ENCODE peak calls at places on chromosomes 13 and 19, in four cellular contexts. M is body of pancreas, H is lower leg skin, K is transverse colon. O is an unnamed sample.

GRCh38 chr19:16403151-16403977 is 68.4 kb downstream of the EPS15L1 start:
- DNase-seq in M (no peak), H (no peak), K (no peak), O (no peak)

GRCh38 chr13:100130092-100130491 is 41.2 kb downstream of the PCCA start:
- DNase-seq in K (no peak), M (no peak), H (peak), O (peak)

GRCh38 chr19:49560358-49560900 is 19.9 kb downstream of the NOSIP start:
- DNase-seq in K (peak), M (peak), H (peak), O (no peak)

GRCh38 chr19:31135841-31136240 is 213.4 kb downstream of the TSHZ3 start:
- DNase-seq in K (no peak), H (no peak), M (no peak), O (no peak)

GRCh38 chr19:16621165-16621800 is 6.7 kb downstream of the MED26 start:
- DNase-seq in K (no peak), H (no peak), M (no peak), O (no peak)

GRCh38 chr19:33339016-33339749 is 34.3 kb upstream of the CEBPG start:
- DNase-seq in M (no peak), K (no peak), H (no peak), O (no peak)

GRCh38 chr13:101424381-101425155 is 8.3 kb upstream of the NALCN start:
- DNase-seq in H (no peak), K (no peak), M (peak), O (no peak)

GRCh38 chr19:7742991-7743390 is 4.3 kb downstream of the CD209 start:
- DNase-seq in H (no peak), M (no peak), K (no peak), O (no peak)

GRCh38 chr19:48271531-48272151 is 1.8 kb downstream of the ZNF114 start:
- DNase-seq in K (peak), M (peak), H (peak), O (peak)

GRCh38 chr19:33293255-33294057 is 8.9 kb downstream of the CEBPA start:
- DNase-seq in K (peak), M (peak), H (no peak), O (no peak)

GRCh38 chr13:73625562-73626339 is 508.5 kb downstream of the KLF12 start:
- DNase-seq in K (no peak), H (no peak), M (no peak), O (no peak)

GRCh38 chr13:41916173-41916954 is 44.5 kb downstream of the VWA8 start:
- DNase-seq in K (no peak), M (no peak), H (no peak), O (no peak)

GRCh38 chr13:82867284-82867683 is 1015.0 kb downstream of the SLITRK1 start:
- DNase-seq in K (no peak), H (no peak), M (no peak), O (no peak)

GRCh38 chr13:28575200-28575599 is 80.3 kb upstream of the FLT1 start:
- DNase-seq in H (no peak), K (peak), M (no peak), O (no peak)

GRCh38 chr13:101529419-101529818 is 76.9 kb downstream of the ITGBL1 start:
- DNase-seq in M (no peak), H (peak), K (no peak), O (no peak)

GRCh38 chr13:49308104-49308875 is 60.6 kb downstream of the CDADC1 start:
- DNase-seq in K (peak), M (peak), H (peak), O (peak)

GRCh38 chr13:90868321-90868920 is 479.1 kb upstream of the MIR17HG start:
- DNase-seq in H (no peak), K (no peak), M (peak), O (peak)

GRCh38 chr13:30486230-30487074 is 20.7 kb upstream of the HMGB1 start:
- DNase-seq in M (peak), H (peak), K (peak), O (no peak)

GRCh38 chr13:113672002-113672651 is 5.1 kb downstream of the GRK1 start:
- DNase-seq in K (no peak), H (no peak), M (peak), O (no peak)

DNA sequence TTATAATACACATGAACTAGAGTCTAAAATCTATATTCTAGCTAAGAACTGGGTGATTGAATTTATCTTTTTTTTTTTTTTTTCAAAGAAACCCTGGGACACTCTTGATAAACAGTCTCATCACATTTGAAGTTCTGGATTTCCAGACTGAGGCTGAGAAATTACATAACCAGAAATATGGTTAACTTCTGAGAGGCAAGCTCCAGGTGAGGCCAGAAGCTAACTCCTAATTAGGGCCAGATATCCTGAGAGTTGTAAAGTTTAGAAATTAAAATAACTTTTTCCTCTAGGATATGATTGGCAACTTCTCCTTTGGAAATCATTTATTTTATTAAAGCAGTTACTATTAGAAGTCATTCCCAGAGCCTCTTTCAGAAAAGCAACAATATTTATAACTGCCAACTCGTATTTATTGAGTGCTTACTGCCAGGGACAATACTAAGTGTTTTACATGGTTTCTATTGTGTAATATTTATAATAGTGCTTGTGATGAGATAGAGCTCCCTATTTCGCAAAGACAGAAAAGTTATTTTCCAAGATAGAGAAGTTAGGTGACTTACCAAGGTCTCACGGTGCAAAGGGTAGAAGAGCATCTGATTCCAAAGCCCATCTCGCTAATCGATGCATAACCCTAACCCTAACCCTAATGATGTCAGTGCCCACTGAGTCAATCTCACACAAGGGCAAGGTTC is 187.7 kb downstream of the DCT start:
- DNase-seq in H (no peak), M (no peak), K (no peak), O (no peak)
- TF ChIP-seq POLR2A in H (no peak), M (no peak), K (no peak), O (no peak)

DNA sequence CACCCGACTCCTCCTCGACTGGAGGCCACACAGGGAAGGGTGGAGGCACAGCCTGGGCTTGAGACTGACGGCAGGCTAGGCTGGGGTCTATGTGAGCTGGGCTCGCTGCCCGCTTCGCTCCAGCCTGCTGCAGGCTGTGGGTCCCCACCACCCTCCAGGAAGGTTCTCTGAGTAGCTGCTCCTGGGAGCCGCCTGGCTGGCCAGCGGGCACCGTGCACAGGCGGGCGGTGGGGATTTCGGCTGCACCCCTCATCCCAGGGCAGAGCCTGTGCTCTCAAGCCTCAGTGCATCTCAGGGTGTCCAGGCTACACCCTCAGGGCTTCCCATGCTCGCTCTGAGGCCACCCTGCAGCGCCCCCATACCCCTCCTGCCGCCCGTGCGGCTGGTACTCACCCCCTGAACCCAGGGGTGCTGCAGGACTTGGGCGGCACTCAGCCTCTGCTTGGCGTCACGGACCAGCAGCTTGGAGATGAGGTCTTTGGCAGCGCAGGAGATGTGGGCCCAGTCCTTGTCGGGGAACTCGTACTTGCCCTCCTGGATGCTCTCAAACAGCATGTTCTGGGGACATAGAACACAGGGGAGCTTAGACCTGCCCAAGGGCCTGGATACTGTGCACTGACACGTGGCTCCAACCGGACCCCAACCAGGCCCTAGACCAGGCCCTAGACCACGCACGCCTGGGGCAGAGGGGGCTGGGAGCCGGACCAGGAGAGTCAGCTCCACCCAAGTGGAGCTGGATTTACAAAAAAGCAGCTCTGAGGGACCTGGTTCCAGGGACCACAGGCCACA is 10.2 kb downstream of the MKNK2 start:
- DNase-seq in K (no peak), H (no peak), M (no peak), O (peak)
- TF ChIP-seq POLR2A in K (no peak), H (no peak), M (no peak), O (no peak)

GRCh38 chr19:11100064-11100463 is 10.8 kb downstream of the LDLR start:
- DNase-seq in M (no peak), H (no peak), K (no peak), O (no peak)

GRCh38 chr19:11098861-11099260 is 9.6 kb downstream of the LDLR start:
- DNase-seq in K (no peak), H (no peak), M (no peak), O (no peak)

GRCh38 chr19:11098327-11098726 is 9.1 kb downstream of the LDLR start:
- DNase-seq in H (no peak), M (no peak), K (no peak), O (no peak)

GRCh38 chr19:11094520-11094894 is 5.2 kb downstream of the LDLR start:
- DNase-seq in M (no peak), K (no peak), H (no peak), O (no peak)

GRCh38 chr19:11096210-11096841 is 7.1 kb downstream of the LDLR start:
- DNase-seq in M (no peak), K (peak), H (no peak), O (peak)
- TF ChIP-seq POLR2A in M (no peak), K (no peak), H (no peak), O (peak)

GRCh38 chr19:52397310-52398090 is at the start of gene ZNF528:
- DNase-seq in M (peak), H (peak), K (peak), O (peak)
- TF ChIP-seq POLR2A in M (peak), H (no peak), K (peak), O (peak)

DNA sequence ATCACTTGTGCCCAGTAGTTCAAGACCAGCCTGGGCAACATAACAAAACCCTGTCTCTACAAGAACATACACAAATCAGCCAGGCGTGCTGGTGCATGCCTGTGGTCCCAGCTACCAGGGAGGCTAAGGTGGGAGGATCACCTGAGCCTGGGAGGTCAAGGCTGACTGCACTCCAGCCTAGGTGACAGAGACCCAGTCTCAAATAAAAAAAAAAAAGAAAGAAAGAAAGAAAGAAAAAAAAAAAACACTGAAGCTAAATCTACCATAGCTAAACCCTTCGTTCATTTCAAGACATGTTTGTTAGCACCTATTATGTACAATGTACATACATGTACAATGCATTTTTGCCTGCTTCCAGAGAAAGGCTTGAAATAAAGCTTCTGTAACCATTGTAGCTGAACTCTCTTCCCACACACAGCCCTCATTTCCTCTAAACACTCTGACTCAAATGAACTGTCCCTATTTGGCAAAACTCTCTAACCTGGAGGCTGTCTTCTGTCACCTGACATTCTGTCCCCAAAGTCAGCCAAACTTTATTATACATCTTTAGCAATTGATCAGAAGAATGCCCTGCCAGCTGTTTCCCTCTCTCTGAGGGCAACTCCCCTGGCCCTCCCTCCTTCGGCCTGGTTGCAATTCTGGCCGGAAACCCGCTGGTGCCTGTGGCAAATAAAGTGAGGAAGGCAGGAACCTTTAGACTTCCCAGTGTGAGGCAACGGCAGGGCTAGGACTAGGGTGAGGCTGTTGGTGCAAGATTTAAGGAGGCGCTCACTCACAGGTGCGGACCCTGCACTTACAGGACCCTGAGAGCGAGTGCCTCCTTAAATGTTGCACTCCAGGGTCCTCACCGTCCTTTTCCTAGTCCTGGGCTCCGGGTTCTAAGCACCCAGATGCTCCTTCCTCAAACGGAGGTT is 1.8 kb downstream of the ETHE1 start:
- DNase-seq in H (peak), K (peak), M (peak), O (peak)
- TF ChIP-seq POLR2A in H (no peak), K (peak), M (no peak), O (no peak)

DNA sequence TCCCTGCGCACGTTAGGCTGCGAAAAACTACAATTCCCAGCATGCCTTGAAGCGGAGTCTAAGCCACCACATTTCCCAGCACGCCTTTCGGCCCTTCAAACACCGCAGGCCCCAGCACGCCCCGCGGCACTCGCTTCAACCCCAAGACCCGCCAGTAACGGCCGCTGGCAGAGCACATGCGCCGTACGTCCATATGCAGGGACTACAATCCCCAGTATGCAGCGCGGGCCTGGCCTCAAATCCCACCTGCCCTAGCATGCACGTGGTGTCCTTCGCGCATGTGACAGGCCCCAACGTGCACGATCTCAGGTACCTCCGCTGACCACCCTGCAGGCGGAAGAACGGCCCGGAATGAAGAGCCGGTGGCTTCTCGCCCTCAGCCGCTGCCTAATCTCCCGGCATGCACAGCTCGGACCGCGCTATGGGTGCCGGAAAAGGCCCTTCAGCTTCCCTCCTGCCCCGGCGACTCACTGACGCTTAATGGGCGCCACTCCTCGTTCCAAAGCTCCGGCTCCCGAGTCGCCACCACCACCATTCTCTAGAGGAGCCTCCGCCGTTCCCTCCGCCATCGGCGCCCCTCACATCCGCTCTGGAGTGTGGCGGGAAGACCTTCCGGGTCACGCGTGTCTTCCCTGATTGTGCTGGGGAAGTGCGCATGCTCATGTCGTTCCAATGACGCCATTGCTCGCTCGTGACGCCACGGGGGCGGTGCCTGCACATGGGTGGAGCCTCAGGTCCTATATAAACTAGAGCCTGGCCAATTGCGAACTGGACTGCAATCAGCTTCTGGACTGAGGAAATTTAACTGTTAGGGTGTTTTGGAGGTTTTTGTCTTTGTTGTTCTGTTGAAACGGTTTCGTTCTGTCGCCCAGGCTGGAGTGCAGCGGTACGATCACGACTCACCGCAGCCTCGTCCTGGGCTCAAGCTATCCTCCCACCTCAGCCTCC is at the start of gene DUS3L:
- DNase-seq in K (peak), M (peak), H (peak), O (peak)
- TF ChIP-seq POLR2A in K (peak), M (peak), H (no peak), O (peak)

GRCh38 chr13:61873717-61874116 is 458.1 kb upstream of the PCDH20 start:
- DNase-seq in K (no peak), M (no peak), H (no peak), O (no peak)

GRCh38 chr13:61880576-61881283 is 465.1 kb upstream of the PCDH20 start:
- DNase-seq in M (peak), K (no peak), H (no peak), O (no peak)

GRCh38 chr13:61874970-61875579 is 459.4 kb upstream of the PCDH20 start:
- DNase-seq in M (no peak), K (no peak), H (no peak), O (no peak)
- TF ChIP-seq POLR2A in M (no peak), K (no peak), H (no peak), O (no peak)

GRCh38 chr19:10112895-10113591 is 1.6 kb downstream of the P2RY11 start:
- DNase-seq in M (peak), H (no peak), K (peak), O (peak)

GRCh38 chr19:10112037-10112751 is 701 bp downstream of the P2RY11 start:
- DNase-seq in K (peak), M (no peak), H (no peak), O (no peak)

GRCh38 chr19:10110972-10111317 is 548 bp upstream of the P2RY11 start:
- DNase-seq in M (no peak), H (no peak), K (no peak), O (no peak)

GRCh38 chr19:10110076-10110971 is 1.2 kb upstream of the P2RY11 start:
- DNase-seq in M (no peak), K (peak), H (no peak), O (no peak)

DNA sequence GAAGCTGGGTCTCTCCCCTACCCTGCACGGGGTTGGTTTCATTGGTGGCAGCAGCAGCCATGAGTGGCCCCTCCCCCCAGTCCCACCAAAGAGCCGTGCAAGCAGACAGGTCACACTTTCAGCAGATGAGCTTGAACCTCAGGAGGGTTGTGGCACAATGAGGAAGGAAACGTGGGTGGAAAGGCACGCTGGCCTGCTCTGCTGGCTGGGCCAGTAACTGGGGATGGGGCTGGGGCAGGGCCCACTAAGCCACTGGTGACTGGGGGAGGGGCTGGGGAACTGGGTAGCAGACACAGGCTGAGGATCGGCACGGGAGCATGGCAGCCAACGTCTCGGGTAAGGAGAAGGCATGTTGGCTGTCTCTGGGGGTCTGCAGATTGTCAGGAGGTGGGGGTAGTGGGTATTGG is at the start of gene P2RY11:
- DNase-seq in H (no peak), M (no peak), K (peak), O (peak)
- TF ChIP-seq POLR2A in H (no peak), M (no peak), K (no peak), O (no peak)

GRCh38 chr19:47227347-47228167 is 3.4 kb downstream of the BBC3 start:
- DNase-seq in H (peak), M (peak), K (peak), O (peak)

GRCh38 chr19:47228168-47228936 is 2.6 kb downstream of the BBC3 start:
- DNase-seq in M (peak), K (peak), H (peak), O (peak)

GRCh38 chr19:47229674-47230121 is 1.3 kb downstream of the BBC3 start:
- DNase-seq in M (no peak), H (no peak), K (peak), O (peak)

GRCh38 chr19:47230122-47230920 is 678 bp downstream of the BBC3 start:
- DNase-seq in K (peak), M (peak), H (peak), O (peak)

GRCh38 chr19:47228937-47229673 is 1.9 kb downstream of the BBC3 start:
- DNase-seq in H (no peak), K (peak), M (no peak), O (no peak)
- TF ChIP-seq POLR2A in H (no peak), K (no peak), M (no peak), O (no peak)